ENCODE peak calls at places on chromosome 21, in four cellular contexts. I is AG04450, U is tibial artery, H is aorta. O is an unnamed sample.

GRCh38 chr21:31180256-31181088 is 142.2 kb upstream of the KRTAP19-8 start:
- DNase-seq in I (no peak), U (no peak), H (no peak), O (no peak)

GRCh38 chr21:21003701-21004100 is 5.5 kb downstream of the NCAM2 start:
- DNase-seq in I (no peak), U (no peak), H (no peak), O (no peak)

GRCh38 chr21:17931080-17931479 is 111.9 kb upstream of the C21orf91 start:
- DNase-seq in I (no peak), U (no peak), H (no peak), O (no peak)

GRCh38 chr21:33402011-33402979 is 918 bp upstream of the IFNGR2 start:
- DNase-seq in I (no peak), U (peak; percentile 75), H (peak; percentile 87), O (peak; percentile 55)

GRCh38 chr21:17389311-17389710 is 123.5 kb upstream of the CXADR start:
- DNase-seq in I (no peak), U (no peak), H (no peak), O (no peak)

GRCh38 chr21:31873275-31873695 is 465 bp downstream of the HUNK start:
- DNase-seq in I (no peak), U (no peak), H (no peak), O (no peak)

GRCh38 chr21:20215959-20216358 is 782.2 kb upstream of the NCAM2 start:
- DNase-seq in I (no peak), U (no peak), H (no peak), O (no peak)

GRCh38 chr21:26795866-26796329 is 49.3 kb downstream of the ADAMTS1 start:
- DNase-seq in I (peak; percentile 96), U (peak; percentile 45), H (peak; percentile 55), O (peak; percentile 14)

GRCh38 chr21:46425566-46425965 is 33.1 kb upstream of the DIP2A start:
- DNase-seq in I (no peak), U (no peak), H (no peak), O (no peak)

GRCh38 chr21:16002872-16003466 is 273.2 kb downstream of the USP25 start:
- DNase-seq in I (no peak), U (no peak), H (no peak), O (no peak)

GRCh38 chr21:36415375-36415774 is 30.2 kb downstream of the CHAF1B start:
- DNase-seq in I (no peak), U (no peak), H (no peak), O (no peak)

GRCh38 chr21:17925000-17925610 is 105.9 kb upstream of the C21orf91 start:
- DNase-seq in I (peak; percentile 6), U (peak; percentile 34), H (no peak), O (no peak)

GRCh38 chr21:36735201-36735515 is 36.2 kb downstream of the SIM2 start:
- DNase-seq in I (no peak), U (no peak), H (no peak), O (no peak)

GRCh38 chr21:33684923-33685560 is 42.7 kb downstream of the ITSN1 start:
- DNase-seq in I (no peak), U (no peak), H (no peak), O (no peak)

GRCh38 chr21:18138507-18138906 is 106.1 kb upstream of the CHODL start:
- DNase-seq in I (no peak), U (no peak), H (no peak), O (no peak)

GRCh38 chr21:37257526-37257966 is 9.6 kb downstream of the VPS26C start:
- DNase-seq in I (no peak), U (no peak), H (no peak), O (no peak)

GRCh38 chr21:28104346-28104745 is 888.3 kb downstream of the LTN1 start:
- DNase-seq in I (no peak), U (no peak), H (no peak), O (no peak)

GRCh38 chr21:21159253-21159899 is 161.2 kb downstream of the NCAM2 start:
- DNase-seq in I (no peak), U (no peak), H (no peak), O (no peak)

GRCh38 chr21:31862078-31862477 is 10.7 kb upstream of the HUNK start:
- DNase-seq in I (no peak), U (no peak), H (no peak), O (no peak)

GRCh38 chr21:15059397-15059796 is 5.4 kb downstream of the NRIP1 start:
- DNase-seq in I (no peak), U (no peak), H (no peak), O (no peak)

GRCh38 chr21:32727478-32727727 is 410 bp downstream of the SYNJ1 start:
- DNase-seq in I (no peak), U (no peak), H (peak; percentile 52), O (no peak)

GRCh38 chr21:32073593-32073992 is 200.8 kb downstream of the HUNK start:
- DNase-seq in I (no peak), U (no peak), H (no peak), O (no peak)

GRCh38 chr21:14830307-14830706 is 234.5 kb downstream of the NRIP1 start:
- DNase-seq in I (no peak), U (no peak), H (no peak), O (no peak)

GRCh38 chr21:17532292-17532691 is 19.4 kb downstream of the CXADR start:
- DNase-seq in I (no peak), U (no peak), H (no peak), O (no peak)

GRCh38 chr21:21034046-21034445 is 35.8 kb downstream of the NCAM2 start:
- DNase-seq in I (no peak), U (no peak), H (no peak), O (no peak)

GRCh38 chr21:26945916-26946315 is 21.0 kb downstream of the ADAMTS5 start:
- DNase-seq in I (no peak), U (peak; percentile 36), H (no peak), O (peak; percentile 43)

GRCh38 chr21:39849014-39849655 is 18.1 kb upstream of the PCP4 start:
- DNase-seq in I (no peak), U (no peak), H (no peak), O (no peak)

GRCh38 chr21:27693376-27693775 is 726.5 kb upstream of the ADAMTS5 start:
- DNase-seq in I (no peak), U (no peak), H (no peak), O (no peak)

GRCh38 chr21:31909772-31910470 is 37.1 kb downstream of the HUNK start:
- DNase-seq in I (no peak), U (no peak), H (no peak), O (no peak)

GRCh38 chr21:27423906-27424595 is 457.2 kb upstream of the ADAMTS5 start:
- DNase-seq in I (peak; percentile 16), U (no peak), H (no peak), O (no peak)

DNA sequence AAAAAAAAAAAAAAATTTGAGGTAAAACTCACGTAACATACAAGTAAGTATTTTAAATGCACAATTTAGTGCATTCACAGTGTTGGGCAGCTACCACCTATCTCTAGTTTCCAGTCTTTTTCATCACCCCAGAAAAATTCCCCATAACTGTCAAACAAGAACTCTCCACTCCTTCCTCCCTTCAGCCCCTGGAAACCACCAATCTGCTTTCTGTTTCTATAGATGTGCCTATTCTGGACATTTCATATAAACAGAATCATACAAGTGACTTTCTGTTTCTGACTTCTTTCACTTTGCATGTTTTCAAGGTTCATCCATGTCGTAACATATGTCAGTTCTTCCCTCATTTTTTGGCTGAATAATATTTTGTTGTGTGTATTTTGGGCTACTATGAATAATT is 24.9 kb upstream of the ETS2 start:
- DNase-seq in I (no peak), U (no peak), H (no peak), O (no peak)
- H3K27ac ChIP-seq in I (no peak overlapping the region), U (no peak overlapping the region), H (no peak overlapping the region), O (no peak overlapping the region)

GRCh38 chr21:38813554-38813953 is 7.8 kb downstream of the ETS2 start:
- DNase-seq in I (no peak), U (no peak), H (no peak), O (no peak)

GRCh38 chr21:38814126-38815059 is 8.7 kb downstream of the ETS2 start:
- DNase-seq in I (no peak), U (no peak), H (no peak), O (no peak)

GRCh38 chr21:38813143-38813542 is 7.4 kb downstream of the ETS2 start:
- DNase-seq in I (no peak), U (no peak), H (no peak), O (no peak)

GRCh38 chr21:38816400-38816973 is 10.8 kb downstream of the ETS2 start:
- DNase-seq in I (no peak), U (no peak), H (no peak), O (peak; percentile 42)

DNA sequence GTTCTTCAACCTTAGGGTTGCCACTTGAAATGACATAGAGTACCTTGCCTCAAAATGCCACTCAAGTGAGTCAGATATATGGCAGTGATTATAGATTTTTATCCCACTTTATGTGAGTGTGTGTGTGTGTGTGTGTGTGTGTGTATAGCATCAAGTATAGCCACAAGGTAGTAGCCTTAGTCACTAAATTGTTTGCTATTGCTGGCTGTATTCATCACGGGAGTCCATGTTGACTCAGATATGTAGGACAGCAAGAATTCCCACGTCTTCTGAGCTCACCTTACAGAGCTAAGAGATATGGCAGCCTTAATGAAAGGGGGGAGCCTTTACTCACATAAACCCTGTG is 9.3 kb downstream of the ETS2 start:
- DNase-seq in I (no peak), U (no peak), H (no peak), O (no peak)
- H3K27ac ChIP-seq in I (no peak overlapping the region), U (no peak overlapping the region), H (no peak overlapping the region), O (peak overlapping the region; percentile 11)

DNA sequence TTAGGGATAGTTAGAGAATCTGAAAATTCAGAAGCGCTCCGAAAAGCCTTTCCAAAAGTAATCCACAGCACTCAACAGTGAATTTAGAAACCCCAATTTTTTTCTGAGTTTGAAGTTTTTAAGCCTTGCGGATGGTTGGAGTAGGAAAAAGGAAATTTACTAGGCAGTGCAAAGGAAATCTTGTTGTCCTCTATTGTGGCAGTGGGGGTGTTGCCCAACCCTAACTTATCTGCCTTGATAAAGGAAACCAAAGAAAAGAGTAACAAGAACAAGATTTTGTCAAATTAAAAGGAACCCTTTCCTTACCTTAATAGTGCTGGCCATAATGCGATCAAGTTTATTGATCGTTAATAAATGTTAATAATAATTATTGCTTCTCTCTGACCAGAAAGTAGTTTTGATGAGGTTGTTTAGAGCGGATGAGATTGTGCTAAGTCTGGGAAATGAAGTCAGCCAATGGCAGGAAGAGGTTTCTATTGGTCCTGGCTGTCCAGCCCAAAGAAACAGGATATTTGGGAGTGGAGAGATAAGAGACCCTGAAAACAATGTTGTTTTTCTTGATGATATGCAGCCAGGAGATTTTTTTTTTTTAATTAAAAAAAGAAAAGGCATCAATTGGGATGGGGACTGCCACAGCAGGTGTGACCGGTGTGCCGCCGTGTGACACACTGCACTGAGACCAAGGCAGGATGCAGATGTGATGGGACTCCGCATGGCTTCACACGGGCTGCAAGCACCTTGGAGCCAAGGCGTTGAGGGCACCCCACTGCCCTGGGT is at the start of gene ERG:
- DNase-seq in I (no peak), U (no peak), H (no peak), O (no peak)
- H3K27ac ChIP-seq in I (no peak within 1 kb of the TSS), U (peak within 1 kb of the TSS; percentile 42), H (peak within 1 kb of the TSS; percentile 95), O (peak within 1 kb of the TSS; percentile 24)

DNA sequence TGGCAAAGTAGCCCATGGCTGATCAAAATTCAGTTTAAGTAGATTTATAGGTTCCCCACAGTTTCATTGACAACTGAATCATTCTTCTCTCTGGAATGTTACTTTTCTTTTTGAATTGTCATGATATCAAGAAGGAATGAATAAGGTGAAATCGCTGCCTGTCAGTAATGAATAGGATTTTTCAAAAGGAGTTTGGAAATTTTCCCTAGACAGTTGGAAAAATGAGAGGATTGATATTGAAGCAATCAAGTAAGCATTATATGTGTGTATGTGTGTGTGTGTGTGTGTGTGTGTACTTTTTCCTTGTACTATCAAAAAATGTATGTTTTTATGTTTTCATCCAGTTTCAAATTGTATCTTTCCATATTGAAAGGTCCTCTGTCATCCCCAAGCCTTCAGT is 479.5 kb downstream of the MRPL39 start:
- DNase-seq in I (no peak), U (no peak), H (no peak), O (no peak)
- H3K27ac ChIP-seq in I (no peak overlapping the region), U (no peak overlapping the region), H (no peak overlapping the region), O (no peak overlapping the region)

GRCh38 chr21:35005077-35005476 is 44.0 kb downstream of the RUNX1 start:
- DNase-seq in I (no peak), U (no peak), H (no peak), O (no peak)
- H3K27ac ChIP-seq in I (no peak overlapping the region), U (no peak overlapping the region), H (no peak overlapping the region), O (no peak overlapping the region)

O was measured in caudate nucleus.